ENCODE peak calls at places on chromosome 17, in ten cellular contexts. E is H7; N is stimulated activated CD8-positive, alpha-beta memory T cell treated with anti-CD3 and anti-CD28 coated beads, Interleukin-15, amount 100 ng/mL, for 24 hours; P is lower leg skin; J is AG04450; C is substantia nigra; B is stimulated activated CD4-positive, alpha-beta T cell treated with anti-CD3 and anti-CD28 coated beads, Interleukin-4, amount 100 ng/mL, for 1 hour; R is anterior cingulate cortex; O is naive B cell; Z is NCI-H1694. K is an unnamed sample.

GRCh38 chr17:4901108-4901647 is 1.7 kb downstream of the CHRNE start:
- DNase-seq in J (no peak), C (no peak), B (no peak), P (no peak), R (no peak), O (no peak), E (no peak), Z (no peak), N (no peak), K (no peak)

GRCh38 chr17:74455025-74455585 is 11.3 kb upstream of the CD300A start:
- DNase-seq in E (peak; percentile 72), P (no peak), O (no peak), B (no peak), N (no peak), J (no peak), C (no peak), Z (peak; percentile 14), R (no peak), K (no peak)

GRCh38 chr17:17476865-17477467 is at the start of gene MED9:
- DNase-seq in B (peak; percentile 97), R (peak; percentile 89), N (peak; percentile 91), E (peak; percentile 99), C (peak; percentile 69), J (peak; percentile 55), Z (peak; percentile 86), O (peak; percentile 93), P (peak; percentile 88), K (peak; percentile 57)

GRCh38 chr17:14355556-14355955 is 54.7 kb downstream of the HS3ST3B1 start:
- DNase-seq in R (no peak), E (no peak), N (no peak), J (no peak), B (no peak), P (no peak), C (no peak), Z (no peak), O (no peak), K (no peak)

GRCh38 chr17:66975614-66976378 is 11.3 kb downstream of the CACNG4 start:
- DNase-seq in O (no peak), P (no peak), J (no peak), C (no peak), B (no peak), N (no peak), Z (no peak), E (peak; percentile 88), R (no peak), K (no peak)

GRCh38 chr17:7217113-7217987 is 2.3 kb downstream of the DLG4 start:
- DNase-seq in C (no peak), P (no peak), B (no peak), Z (peak; percentile 57), R (no peak), O (no peak), N (no peak), E (peak; percentile 90), J (no peak), K (no peak)

GRCh38 chr17:12709063-12709462 is 43.4 kb downstream of the MYOCD start:
- DNase-seq in O (no peak), Z (no peak), B (no peak), P (no peak), N (no peak), R (no peak), E (no peak), C (no peak), J (no peak), K (no peak)

GRCh38 chr17:77535435-77535834 is 394.7 kb downstream of the SEC14L1 start:
- DNase-seq in J (no peak), B (no peak), E (no peak), R (no peak), P (no peak), Z (no peak), O (no peak), N (no peak), C (no peak), K (no peak)

GRCh38 chr17:2902546-2902945 is 106.3 kb downstream of the RAP1GAP2 start:
- DNase-seq in P (no peak), N (no peak), C (no peak), J (no peak), O (no peak), B (no peak), Z (no peak), E (no peak), R (no peak), K (no peak)

GRCh38 chr17:1797323-1797722 is 32.4 kb downstream of the SMYD4 start:
- DNase-seq in E (no peak), N (no peak), R (no peak), C (no peak), J (no peak), P (no peak), O (no peak), Z (no peak), B (no peak), K (no peak)

GRCh38 chr17:13537211-13537610 is 64.5 kb downstream of the HS3ST3A1 start:
- DNase-seq in O (no peak), J (no peak), Z (no peak), E (no peak), C (no peak), B (no peak), N (no peak), P (no peak), R (no peak), K (no peak)

GRCh38 chr17:17823433-17824118 is 13.2 kb downstream of the SREBF1 start:
- DNase-seq in C (peak; percentile 76), J (no peak), B (peak; percentile 71), Z (peak; percentile 67), E (peak; percentile 100), P (peak; percentile 80), N (peak; percentile 43), O (peak; percentile 73), R (peak; percentile 54), K (no peak)

GRCh38 chr17:3167574-3167973 is 29.7 kb upstream of the OR1A2 start:
- DNase-seq in P (no peak), E (no peak), Z (no peak), N (no peak), B (no peak), O (peak; percentile 59), C (no peak), J (no peak), R (no peak), K (no peak)

GRCh38 chr17:47621293-47622178 is 28.2 kb upstream of the KPNB1 start:
- DNase-seq in R (no peak), P (no peak), B (no peak), C (no peak), N (no peak), E (peak; percentile 58), J (peak; percentile 69), Z (no peak), O (no peak), K (peak; percentile 86)

GRCh38 chr17:45001310-45001709 is 33.2 kb upstream of the C1QL1 start:
- DNase-seq in P (no peak), O (no peak), J (no peak), R (no peak), N (no peak), B (no peak), E (no peak), C (no peak), Z (no peak), K (no peak)

K was measured in brain pericyte.